ENCODE peak calls at places on chromosomes 11 and 22, in four cellular contexts. U is heart left ventricle, D is B cell, N is pancreas. Y is an unnamed sample.

GRCh38 chr11:45025716-45026492 is 75.2 kb upstream of the TP53I11 start:
- DNase-seq in N (no peak), U (peak), D (peak), Y (no peak)

GRCh38 chr11:119540370-119541125 is 117.6 kb upstream of the THY1 start:
- DNase-seq in D (no peak), U (no peak), N (no peak), Y (no peak)

GRCh38 chr11:104028476-104028875 is 8.0 kb upstream of the DDI1 start:
- DNase-seq in D (no peak), N (no peak), U (no peak), Y (no peak)

GRCh38 chr22:39454385-39454871 is 2.4 kb upstream of the MGAT3 start:
- DNase-seq in D (no peak), N (no peak), U (no peak), Y (no peak)

GRCh38 chr22:27124336-27125023 is 467.1 kb downstream of the MIAT start:
- DNase-seq in D (no peak), U (peak), N (no peak), Y (no peak)

GRCh38 chr11:129992161-129992944 is 10.3 kb downstream of the PRDM10 start:
- DNase-seq in D (peak), N (peak), U (no peak), Y (no peak)

GRCh38 chr11:121654506-121655480 is 202.0 kb upstream of the SORL1-AS1 start:
- DNase-seq in N (no peak), U (no peak), D (no peak), Y (no peak)

GRCh38 chr11:64649304-64649703 is 58.3 kb downstream of the SLC22A12 start:
- DNase-seq in D (no peak), N (no peak), U (no peak), Y (no peak)

GRCh38 chr11:130166457-130166784 is 6.8 kb downstream of the ST14 start:
- DNase-seq in N (no peak), U (peak), D (no peak), Y (no peak)

GRCh38 chr11:71172680-71173079 is 79.7 kb downstream of the SHANK2 start:
- DNase-seq in U (no peak), D (no peak), N (no peak), Y (no peak)
- TF ChIP-seq CTCF in U (no peak), D (no peak), N (no peak), Y (no peak)

GRCh38 chr11:96340555-96340885 is 2.5 kb downstream of the MAML2 start:
- DNase-seq in N (no peak), U (no peak), D (no peak), Y (no peak)

GRCh38 chr11:96339704-96340554 is 3.1 kb downstream of the MAML2 start:
- DNase-seq in N (peak), U (no peak), D (no peak), Y (no peak)

GRCh38 chr11:96337541-96338530 is 5.2 kb downstream of the MAML2 start:
- DNase-seq in N (no peak), D (peak), U (no peak), Y (no peak)

GRCh38 chr11:96341237-96342130 is 1.5 kb downstream of the MAML2 start:
- DNase-seq in D (peak), N (peak), U (peak), Y (no peak)

GRCh38 chr11:96338910-96339703 is 3.9 kb downstream of the MAML2 start:
- DNase-seq in N (peak), D (peak), U (no peak), Y (no peak)
- TF ChIP-seq CTCF in N (no peak), D (no peak), U (no peak), Y (no peak)

DNA sequence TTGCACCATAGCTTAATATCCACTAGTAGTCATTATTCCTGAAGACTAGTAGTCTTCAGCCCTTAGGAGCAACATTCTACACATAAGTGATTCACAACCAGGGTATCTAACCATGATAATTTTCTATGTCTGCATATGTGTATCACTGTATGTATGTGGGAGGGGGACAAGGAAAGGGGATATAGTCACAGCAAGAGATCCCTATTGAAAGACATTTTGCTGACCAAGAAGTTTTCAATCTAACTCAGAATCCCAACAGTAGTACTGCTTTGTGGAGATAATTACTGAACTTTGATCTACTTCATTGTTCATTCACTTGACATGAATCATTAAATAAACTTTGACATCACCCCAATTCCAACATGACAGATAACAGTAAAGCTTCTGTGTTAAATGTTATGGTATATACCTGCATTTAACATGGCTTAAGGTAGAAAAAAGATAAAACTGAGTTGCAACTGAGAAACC is 10.3 kb downstream of the PIK3C2A start:
- DNase-seq in N (no peak), U (no peak), D (no peak), Y (no peak)
- TF ChIP-seq CTCF in N (no peak), U (no peak), D (no peak), Y (no peak)

DNA sequence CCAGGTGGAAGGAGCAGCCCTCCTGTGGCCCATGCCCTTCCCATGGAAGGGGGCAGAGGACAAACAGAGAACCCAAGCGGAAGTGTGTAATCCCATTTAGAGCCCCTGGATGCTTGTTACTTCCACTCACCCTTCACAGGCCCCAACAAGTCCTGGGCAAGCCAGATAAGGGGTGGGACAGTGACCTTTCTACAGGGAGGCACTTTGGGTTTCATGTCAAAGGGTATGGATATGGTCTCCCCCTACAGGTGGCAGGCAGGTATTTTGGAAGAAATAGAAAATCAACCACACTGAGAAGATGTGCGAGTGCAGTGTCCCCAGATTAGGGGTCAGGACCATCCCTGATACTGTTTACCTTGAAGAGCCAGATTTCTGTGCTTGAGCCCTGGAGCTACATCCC is 11.4 kb downstream of the MPEG1 start:
- DNase-seq in N (no peak), U (no peak), D (no peak), Y (no peak)
- TF ChIP-seq CTCF in N (no peak), U (no peak), D (peak), Y (peak)

DNA sequence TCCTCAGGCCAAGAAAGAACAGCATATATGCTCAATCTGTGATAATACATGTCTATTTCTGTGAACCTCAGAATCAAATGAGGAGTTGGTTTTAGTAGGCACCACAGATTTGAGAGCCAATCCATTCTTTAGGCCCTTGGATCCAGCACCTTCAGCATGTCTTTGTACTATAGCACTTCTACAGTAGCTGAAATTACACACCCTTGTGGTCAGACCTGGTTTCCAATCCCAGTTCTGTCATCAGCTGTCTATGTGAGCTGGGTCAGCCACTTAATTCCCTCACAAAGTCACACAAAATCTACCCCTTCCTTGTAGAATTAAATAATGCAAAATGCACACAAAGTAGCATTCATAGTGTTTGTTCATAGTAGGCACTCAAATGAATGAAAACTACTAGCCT is 381.3 kb upstream of the LARGE1 start:
- DNase-seq in D (no peak), U (no peak), N (no peak), Y (no peak)
- TF ChIP-seq CTCF in D (no peak), U (no peak), N (no peak), Y (no peak)

GRCh38 chr11:125093502-125093901 is 17.9 kb downstream of the TMEM218 start:
- DNase-seq in N (no peak), U (no peak), D (no peak), Y (no peak)
- TF ChIP-seq CTCF in N (no peak), U (no peak), D (no peak), Y (no peak)

Y was measured in neural crest cell.